ENCODE peak calls at places on chromosomes 2 and 18, in eight cellular contexts. One of them, this sample, is unnamed. For H3K9me3, the result is how much of the 10 kb centered on the place peaks cover.

GRCh38 chr18:22542400-22542835 is 124.7 kb upstream of the CTAGE1 start:
- DNase-seq in stomach: no peak
- DNase-seq in transverse colon: no peak
- DNase-seq in K562: no peak
- DNase-seq in sigmoid colon: no peak
- DNase-seq in SK-N-SH: no peak
- DNase-seq in HepG2: peak
- DNase-seq in GM12878: no peak
- DNase-seq in this sample: no peak

GRCh38 chr18:57436193-57436964 is 1.2 kb downstream of the ONECUT2 start:
- DNase-seq in stomach: no peak
- DNase-seq in transverse colon: no peak
- DNase-seq in K562: no peak
- DNase-seq in sigmoid colon: no peak
- DNase-seq in SK-N-SH: peak
- DNase-seq in HepG2: no peak
- DNase-seq in GM12878: no peak
- DNase-seq in this sample: no peak

GRCh38 chr2:37914340-37914739 is 10.7 kb upstream of the RMDN2 start:
- DNase-seq in stomach: no peak
- DNase-seq in transverse colon: no peak
- DNase-seq in K562: no peak
- DNase-seq in sigmoid colon: no peak
- DNase-seq in SK-N-SH: no peak
- DNase-seq in HepG2: no peak
- DNase-seq in GM12878: no peak
- DNase-seq in this sample: no peak

GRCh38 chr2:67792796-67793195 is 270.0 kb downstream of the C1D start:
- DNase-seq in stomach: no peak
- DNase-seq in transverse colon: no peak
- DNase-seq in K562: no peak
- DNase-seq in sigmoid colon: no peak
- DNase-seq in SK-N-SH: no peak
- DNase-seq in HepG2: no peak
- DNase-seq in GM12878: no peak
- DNase-seq in this sample: no peak

GRCh38 chr2:6810961-6811360 is 54.7 kb downstream of the CMPK2 start:
- DNase-seq in stomach: no peak
- DNase-seq in transverse colon: no peak
- DNase-seq in K562: no peak
- DNase-seq in sigmoid colon: no peak
- DNase-seq in SK-N-SH: no peak
- DNase-seq in HepG2: no peak
- DNase-seq in GM12878: no peak
- DNase-seq in this sample: no peak

GRCh38 chr2:150264442-150264841 is 223.0 kb downstream of the RND3 start:
- DNase-seq in stomach: no peak
- DNase-seq in transverse colon: no peak
- DNase-seq in K562: no peak
- DNase-seq in sigmoid colon: no peak
- DNase-seq in SK-N-SH: no peak
- DNase-seq in HepG2: no peak
- DNase-seq in GM12878: no peak
- DNase-seq in this sample: no peak

GRCh38 chr2:219607931-219608330 is 10.3 kb downstream of the STK11IP start:
- DNase-seq in stomach: no peak
- DNase-seq in transverse colon: no peak
- DNase-seq in K562: no peak
- DNase-seq in sigmoid colon: no peak
- DNase-seq in SK-N-SH: no peak
- DNase-seq in HepG2: no peak
- DNase-seq in GM12878: no peak
- DNase-seq in this sample: no peak

GRCh38 chr2:187117483-187117882 is 268.5 kb upstream of the ZSWIM2 start:
- DNase-seq in stomach: no peak
- DNase-seq in transverse colon: no peak
- DNase-seq in K562: no peak
- DNase-seq in sigmoid colon: no peak
- DNase-seq in SK-N-SH: no peak
- DNase-seq in HepG2: no peak
- DNase-seq in GM12878: no peak
- DNase-seq in this sample: no peak

GRCh38 chr2:199443589-199444130 is 14.1 kb downstream of the SATB2 start:
- DNase-seq in stomach: no peak
- DNase-seq in transverse colon: no peak
- DNase-seq in K562: no peak
- DNase-seq in sigmoid colon: no peak
- DNase-seq in SK-N-SH: no peak
- DNase-seq in HepG2: no peak
- DNase-seq in GM12878: no peak
- DNase-seq in this sample: no peak

GRCh38 chr2:200689115-200689514 is 103.3 kb downstream of the AOX1 start:
- DNase-seq in stomach: no peak
- DNase-seq in transverse colon: no peak
- DNase-seq in K562: no peak
- DNase-seq in sigmoid colon: no peak
- DNase-seq in SK-N-SH: no peak
- DNase-seq in HepG2: no peak
- DNase-seq in GM12878: no peak
- DNase-seq in this sample: peak

GRCh38 chr18:75456277-75456676 is 28.8 kb upstream of the SMIM21 start:
- DNase-seq in stomach: no peak
- DNase-seq in transverse colon: no peak
- DNase-seq in K562: no peak
- DNase-seq in sigmoid colon: no peak
- DNase-seq in SK-N-SH: no peak
- DNase-seq in HepG2: no peak
- DNase-seq in GM12878: no peak
- DNase-seq in this sample: no peak

GRCh38 chr2:55120634-55121359 is 70.5 kb upstream of the RTN4 start:
- DNase-seq in stomach: no peak
- DNase-seq in transverse colon: peak
- DNase-seq in K562: peak
- DNase-seq in sigmoid colon: no peak
- DNase-seq in SK-N-SH: no peak
- DNase-seq in HepG2: no peak
- DNase-seq in GM12878: no peak
- DNase-seq in this sample: no peak

GRCh38 chr2:121788685-121789084 is 33.2 kb downstream of the TSN start:
- DNase-seq in stomach: no peak
- DNase-seq in transverse colon: no peak
- DNase-seq in K562: no peak
- DNase-seq in sigmoid colon: no peak
- DNase-seq in SK-N-SH: no peak
- DNase-seq in HepG2: no peak
- DNase-seq in GM12878: no peak
- DNase-seq in this sample: no peak

GRCh38 chr18:23237524-23238151 is 102.4 kb downstream of the CABLES1 start:
- DNase-seq in stomach: peak
- DNase-seq in transverse colon: peak
- DNase-seq in K562: peak
- DNase-seq in sigmoid colon: peak
- DNase-seq in SK-N-SH: no peak
- DNase-seq in HepG2: no peak
- DNase-seq in GM12878: peak
- DNase-seq in this sample: no peak

GRCh38 chr2:48213646-48214045 is 307.3 kb upstream of the FBXO11 start:
- DNase-seq in stomach: no peak
- DNase-seq in transverse colon: no peak
- DNase-seq in K562: no peak
- DNase-seq in sigmoid colon: no peak
- DNase-seq in SK-N-SH: no peak
- DNase-seq in HepG2: no peak
- DNase-seq in GM12878: no peak
- DNase-seq in this sample: peak

GRCh38 chr18:64276736-64277135 is 127.8 kb upstream of the LINC00305 start:
- DNase-seq in stomach: no peak
- DNase-seq in transverse colon: no peak
- DNase-seq in K562: no peak
- DNase-seq in sigmoid colon: no peak
- DNase-seq in SK-N-SH: no peak
- DNase-seq in HepG2: no peak
- DNase-seq in GM12878: no peak
- DNase-seq in this sample: no peak

GRCh38 chr2:172427256-172427989 is at the start of gene ITGA6:
- DNase-seq in stomach: peak
- DNase-seq in transverse colon: peak
- DNase-seq in K562: peak
- DNase-seq in sigmoid colon: no peak
- DNase-seq in SK-N-SH: peak
- DNase-seq in HepG2: peak
- DNase-seq in GM12878: no peak
- DNase-seq in this sample: no peak
- TF ChIP-seq POLR2AphosphoS5 in stomach: peak
- TF ChIP-seq POLR2AphosphoS5 in transverse colon: peak
- TF ChIP-seq POLR2AphosphoS5 in K562: no peak
- TF ChIP-seq POLR2AphosphoS5 in sigmoid colon: peak
- TF ChIP-seq POLR2AphosphoS5 in SK-N-SH: peak
- TF ChIP-seq POLR2AphosphoS5 in HepG2: peak
- TF ChIP-seq POLR2AphosphoS5 in GM12878: no peak
- TF ChIP-seq POLR2AphosphoS5 in this sample: peak

GRCh38 chr2:176081451-176081992 is 2.2 kb downstream of the EVX2 start:
- DNase-seq in stomach: no peak
- DNase-seq in transverse colon: no peak
- DNase-seq in K562: no peak
- DNase-seq in sigmoid colon: no peak
- DNase-seq in SK-N-SH: no peak
- DNase-seq in HepG2: no peak
- DNase-seq in GM12878: no peak
- DNase-seq in this sample: no peak
- H3K9me3 ChIP-seq in stomach: under half
- H3K9me3 ChIP-seq in transverse colon: under half
- H3K9me3 ChIP-seq in K562: under half
- H3K9me3 ChIP-seq in sigmoid colon: under half
- H3K9me3 ChIP-seq in SK-N-SH: under half
- H3K9me3 ChIP-seq in HepG2: under half
- H3K9me3 ChIP-seq in GM12878: under half
- H3K9me3 ChIP-seq in this sample: under half

GRCh38 chr2:8438476-8438875 is 243.4 kb upstream of the ID2 start:
- DNase-seq in stomach: no peak
- DNase-seq in transverse colon: peak
- DNase-seq in K562: no peak
- DNase-seq in sigmoid colon: peak
- DNase-seq in SK-N-SH: no peak
- DNase-seq in HepG2: no peak
- DNase-seq in GM12878: no peak
- DNase-seq in this sample: no peak
- TF ChIP-seq EP300 in stomach: no peak
- TF ChIP-seq EP300 in transverse colon: no peak
- TF ChIP-seq EP300 in K562: no peak
- TF ChIP-seq EP300 in sigmoid colon: no peak
- TF ChIP-seq EP300 in SK-N-SH: no peak
- TF ChIP-seq EP300 in HepG2: no peak
- TF ChIP-seq EP300 in GM12878: no peak
- TF ChIP-seq EP300 in this sample: no peak

GRCh38 chr2:83054751-83055150 is 1404.3 kb downstream of the SUCLG1 start:
- DNase-seq in stomach: no peak
- DNase-seq in transverse colon: no peak
- DNase-seq in K562: no peak
- DNase-seq in sigmoid colon: no peak
- DNase-seq in SK-N-SH: no peak
- DNase-seq in HepG2: no peak
- DNase-seq in GM12878: no peak
- DNase-seq in this sample: no peak

GRCh38 chr2:83051538-83052192 is 1407.4 kb downstream of the SUCLG1 start:
- DNase-seq in stomach: no peak
- DNase-seq in transverse colon: no peak
- DNase-seq in K562: no peak
- DNase-seq in sigmoid colon: no peak
- DNase-seq in SK-N-SH: no peak
- DNase-seq in HepG2: no peak
- DNase-seq in GM12878: no peak
- DNase-seq in this sample: no peak

GRCh38 chr2:83058683-83059082 is 1400.4 kb downstream of the SUCLG1 start:
- DNase-seq in stomach: no peak
- DNase-seq in transverse colon: no peak
- DNase-seq in K562: no peak
- DNase-seq in sigmoid colon: no peak
- DNase-seq in SK-N-SH: no peak
- DNase-seq in HepG2: no peak
- DNase-seq in GM12878: no peak
- DNase-seq in this sample: no peak

GRCh38 chr2:83055338-83056010 is 1403.6 kb downstream of the SUCLG1 start:
- DNase-seq in stomach: no peak
- DNase-seq in transverse colon: no peak
- DNase-seq in K562: no peak
- DNase-seq in sigmoid colon: no peak
- DNase-seq in SK-N-SH: no peak
- DNase-seq in HepG2: no peak
- DNase-seq in GM12878: no peak
- DNase-seq in this sample: no peak
- TF ChIP-seq POLR2AphosphoS5 in stomach: no peak
- TF ChIP-seq POLR2AphosphoS5 in transverse colon: no peak
- TF ChIP-seq POLR2AphosphoS5 in K562: no peak
- TF ChIP-seq POLR2AphosphoS5 in sigmoid colon: no peak
- TF ChIP-seq POLR2AphosphoS5 in SK-N-SH: no peak
- TF ChIP-seq POLR2AphosphoS5 in HepG2: no peak
- TF ChIP-seq POLR2AphosphoS5 in GM12878: no peak
- TF ChIP-seq POLR2AphosphoS5 in this sample: no peak

GRCh38 chr2:95004702-95005101 is 20.8 kb upstream of the MAL start:
- DNase-seq in stomach: no peak
- DNase-seq in transverse colon: no peak
- DNase-seq in K562: no peak
- DNase-seq in sigmoid colon: no peak
- DNase-seq in SK-N-SH: no peak
- DNase-seq in HepG2: no peak
- DNase-seq in GM12878: no peak
- DNase-seq in this sample: no peak

GRCh38 chr2:95005726-95006125 is 19.8 kb upstream of the MAL start:
- DNase-seq in stomach: no peak
- DNase-seq in transverse colon: no peak
- DNase-seq in K562: no peak
- DNase-seq in sigmoid colon: no peak
- DNase-seq in SK-N-SH: no peak
- DNase-seq in HepG2: no peak
- DNase-seq in GM12878: no peak
- DNase-seq in this sample: no peak

GRCh38 chr2:95001701-95002100 is 23.8 kb upstream of the MAL start:
- DNase-seq in stomach: no peak
- DNase-seq in transverse colon: no peak
- DNase-seq in K562: no peak
- DNase-seq in sigmoid colon: peak
- DNase-seq in SK-N-SH: no peak
- DNase-seq in HepG2: no peak
- DNase-seq in GM12878: no peak
- DNase-seq in this sample: no peak

GRCh38 chr2:95006661-95007060 is 18.8 kb upstream of the MAL start:
- DNase-seq in stomach: no peak
- DNase-seq in transverse colon: no peak
- DNase-seq in K562: no peak
- DNase-seq in sigmoid colon: no peak
- DNase-seq in SK-N-SH: no peak
- DNase-seq in HepG2: no peak
- DNase-seq in GM12878: no peak
- DNase-seq in this sample: no peak

DNA sequence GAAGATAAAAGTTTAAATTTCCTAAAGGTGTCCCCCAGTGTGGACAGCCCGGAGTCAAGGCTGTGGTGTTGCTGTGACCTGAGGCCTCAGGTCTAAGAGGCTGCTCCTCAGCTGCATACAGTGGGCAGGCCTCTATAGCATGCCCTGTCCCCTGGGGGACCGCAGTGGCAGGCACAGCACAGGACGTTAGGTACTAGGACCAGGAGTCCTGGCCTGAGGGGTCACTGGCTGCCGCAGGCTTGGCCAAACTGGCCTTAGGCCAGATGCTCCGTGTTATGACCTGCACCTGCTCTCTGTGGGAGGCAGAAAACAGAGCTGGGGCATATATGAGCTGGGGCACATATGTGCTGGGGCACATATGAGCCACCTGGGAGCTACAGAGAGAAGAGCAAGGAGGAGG is 21.2 kb upstream of the MAL start:
- DNase-seq in stomach: no peak
- DNase-seq in transverse colon: no peak
- DNase-seq in K562: no peak
- DNase-seq in sigmoid colon: no peak
- DNase-seq in SK-N-SH: no peak
- DNase-seq in HepG2: no peak
- DNase-seq in GM12878: no peak
- DNase-seq in this sample: no peak
- H3K9me3 ChIP-seq in stomach: under half
- H3K9me3 ChIP-seq in transverse colon: under half
- H3K9me3 ChIP-seq in K562: under half
- H3K9me3 ChIP-seq in sigmoid colon: under half
- H3K9me3 ChIP-seq in SK-N-SH: under half
- H3K9me3 ChIP-seq in HepG2: under half
- H3K9me3 ChIP-seq in GM12878: under half
- H3K9me3 ChIP-seq in this sample: under half

This sample was measured in esophagus muscularis mucosa.